ENCODE peak calls at places on chromosome 21, in seven cellular contexts. X is endothelial cell; J is stimulated activated CD8-positive, alpha-beta memory T cell treated with anti-CD3 and anti-CD28 coated beads, Interleukin-7, amount 100 ng/mL, for 1 hour; L is IMR-90; B is RCC 7860; N is caudate nucleus; U is Right ventricle myocardium superior. W is an unnamed sample.

GRCh38 chr21:37758997-37759396 is 157.3 kb downstream of the KCNJ6 start:
- DNase-seq in X (peak), J (no peak), L (peak), B (peak), N (no peak), U (no peak), W (peak)

GRCh38 chr21:45409466-45410150 is 4.6 kb downstream of the COL18A1 start:
- DNase-seq in X (no peak), J (no peak), L (no peak), B (no peak), N (no peak), U (peak), W (no peak)

GRCh38 chr21:41612674-41613250 is 104.8 kb upstream of the TMPRSS2 start:
- DNase-seq in X (peak), J (no peak), L (peak), B (peak), N (peak), U (peak), W (peak)

GRCh38 chr21:38806153-38806941 is 618 bp downstream of the ETS2 start:
- DNase-seq in X (peak), J (no peak), L (no peak), B (no peak), N (no peak), U (peak), W (no peak)

GRCh38 chr21:38988211-38989096 is 182.7 kb downstream of the ETS2 start:
- DNase-seq in X (no peak), J (no peak), L (no peak), B (no peak), N (no peak), U (no peak), W (no peak)

GRCh38 chr21:45022736-45023135 is 51.6 kb upstream of the ADARB1 start:
- DNase-seq in X (no peak), J (no peak), L (no peak), B (no peak), N (no peak), U (peak), W (no peak)

GRCh38 chr21:27571706-27572105 is 604.8 kb upstream of the ADAMTS5 start:
- DNase-seq in X (no peak), J (no peak), L (peak), B (peak), N (no peak), U (no peak), W (peak)

GRCh38 chr21:43585924-43586411 is 73.3 kb downstream of the HSF2BP start:
- DNase-seq in X (peak), J (no peak), L (peak), B (peak), N (no peak), U (no peak), W (peak)

GRCh38 chr21:44087426-44088400 is 19.5 kb upstream of the PWP2 start:
- DNase-seq in X (no peak), J (no peak), L (no peak), B (no peak), N (no peak), U (peak), W (no peak)

GRCh38 chr21:41776778-41777177 is 9.9 kb upstream of the RIPK4 start:
- DNase-seq in X (no peak), J (no peak), L (no peak), B (no peak), N (no peak), U (no peak), W (no peak)

GRCh38 chr21:16071082-16071481 is 341.3 kb downstream of the USP25 start:
- DNase-seq in X (no peak), J (no peak), L (no peak), B (no peak), N (peak), U (no peak), W (peak)

GRCh38 chr21:34609951-34610549 is 4.9 kb downstream of the RCAN1 start:
- DNase-seq in X (no peak), J (no peak), L (no peak), B (no peak), N (no peak), U (no peak), W (no peak)

GRCh38 chr21:35342440-35342839 is 293.3 kb upstream of the RUNX1 start:
- DNase-seq in X (no peak), J (no peak), L (no peak), B (no peak), N (no peak), U (no peak), W (no peak)

GRCh38 chr21:33070921-33071877 is 1.3 kb downstream of the OLIG1 start:
- DNase-seq in X (peak), J (no peak), L (no peak), B (no peak), N (no peak), U (peak), W (peak)

GRCh38 chr21:33293811-33294216 is 27.6 kb downstream of the IL10RB start:
- DNase-seq in X (no peak), J (no peak), L (no peak), B (no peak), N (no peak), U (no peak), W (no peak)

GRCh38 chr21:34690793-34691175 is 22.0 kb downstream of the CLIC6 start:
- DNase-seq in X (no peak), J (no peak), L (no peak), B (no peak), N (no peak), U (no peak), W (no peak)

GRCh38 chr21:26055841-26056264 is 114.7 kb downstream of the APP start:
- DNase-seq in X (no peak), J (no peak), L (no peak), B (no peak), N (no peak), U (no peak), W (no peak)

GRCh38 chr21:45301521-45302081 is 13.9 kb upstream of the POFUT2 start:
- DNase-seq in X (no peak), J (no peak), L (no peak), B (no peak), N (no peak), U (no peak), W (no peak)

GRCh38 chr21:38955495-38955894 is 149.8 kb downstream of the ETS2 start:
- DNase-seq in X (no peak), J (no peak), L (peak), B (peak), N (no peak), U (peak), W (no peak)

GRCh38 chr21:36835383-36835795 is 131.1 kb downstream of the HLCS start:
- DNase-seq in X (no peak), J (no peak), L (no peak), B (no peak), N (no peak), U (no peak), W (no peak)

GRCh38 chr21:26331581-26331980 is 161.0 kb upstream of the APP start:
- DNase-seq in X (no peak), J (no peak), L (no peak), B (no peak), N (no peak), U (no peak), W (no peak)

GRCh38 chr21:39971961-39972360 is 104.7 kb downstream of the PCP4 start:
- DNase-seq in X (no peak), J (no peak), L (no peak), B (no peak), N (no peak), U (no peak), W (no peak)

GRCh38 chr21:42351626-42352432 is 1.0 kb upstream of the TFF2 start:
- DNase-seq in X (no peak), J (no peak), L (no peak), B (no peak), N (no peak), U (no peak), W (no peak)

GRCh38 chr21:35924714-35925301 is 135.5 kb downstream of the SETD4 start:
- DNase-seq in X (no peak), J (no peak), L (peak), B (peak), N (no peak), U (no peak), W (peak)

GRCh38 chr21:46001821-46002681 is 20.5 kb downstream of the COL6A1 start:
- DNase-seq in X (no peak), J (no peak), L (no peak), B (no peak), N (no peak), U (peak), W (no peak)

GRCh38 chr21:45572783-45573451 is 30.7 kb upstream of the SLC19A1 start:
- DNase-seq in X (no peak), J (no peak), L (no peak), B (no peak), N (no peak), U (no peak), W (no peak)

W was measured in astrocyte of the spinal cord.